ENCODE peak calls at places on chromosome X, in ten cellular contexts. L is AG10803, E is cardiac fibroblast, A is WERI-Rb-1, M is A549, O is uterus, Q is cardiac muscle cell, Y is body of pancreas, F is AG04450, J is NB4. X is an unnamed sample.

GRCh38 chrX:110087485-110088356 is 84.8 kb downstream of the TMEM164 start:
- DNase-seq in M (peak; percentile 71), O (no peak), Q (peak; percentile 88), L (peak; percentile 88), J (peak; percentile 83), Y (no peak), E (peak; percentile 97), F (peak; percentile 81), A (no peak), X (peak; percentile 62)

GRCh38 chrX:16892504-16893362 is 22.6 kb upstream of the RBBP7 start:
- DNase-seq in Q (peak; percentile 85), F (peak; percentile 39), L (peak; percentile 71), J (peak; percentile 88), O (peak; percentile 75), A (peak; percentile 87), E (peak; percentile 82), Y (peak; percentile 66), M (peak; percentile 72), X (peak; percentile 52)

GRCh38 chrX:24702362-24703184 is 8.9 kb downstream of the POLA1 start:
- DNase-seq in E (no peak), M (no peak), J (no peak), Q (no peak), L (no peak), O (no peak), A (no peak), Y (no peak), F (no peak), X (no peak)

GRCh38 chrX:37873220-37873619 is 25.8 kb upstream of the DYNLT3 start:
- DNase-seq in Q (no peak), A (no peak), J (no peak), E (no peak), Y (no peak), L (no peak), F (no peak), M (no peak), O (no peak), X (no peak)

GRCh38 chrX:40468033-40468979 is 112.5 kb upstream of the ATP6AP2 start:
- DNase-seq in L (peak; percentile 64), F (no peak), J (peak; percentile 83), M (peak; percentile 21), Y (peak; percentile 49), A (peak; percentile 66), E (peak; percentile 43), Q (peak; percentile 81), O (peak; percentile 26), X (no peak)

GRCh38 chrX:80388206-80388605 is 32.0 kb upstream of the TENT5D start:
- DNase-seq in Q (no peak), M (no peak), Y (no peak), F (no peak), J (no peak), O (no peak), L (no peak), E (peak; percentile 2), A (no peak), X (no peak)

GRCh38 chrX:108261541-108262218 is 170.1 kb downstream of the ATG4A start:
- DNase-seq in L (no peak), Y (no peak), J (no peak), E (peak; percentile 83), O (no peak), A (no peak), F (peak; percentile 81), Q (peak; percentile 83), M (no peak), X (peak; percentile 65)

GRCh38 chrX:153703036-153703370 is 15.3 kb downstream of the SLC6A8 start:
- DNase-seq in E (peak; percentile 67), J (no peak), F (peak; percentile 36), O (peak; percentile 66), Y (peak; percentile 66), L (no peak), A (no peak), Q (peak; percentile 80), M (no peak), X (no peak)

GRCh38 chrX:331145-331771 is 12.7 kb upstream of the GTPBP6 start:
- DNase-seq in M (no peak), O (no peak), Q (peak; percentile 51), L (peak; percentile 39), A (no peak), E (peak; percentile 60), F (no peak), J (peak; percentile 56), Y (no peak), X (no peak)

GRCh38 chrX:52359614-52360232 is 9.1 kb upstream of the XAGE2 start:
- DNase-seq in Y (no peak), A (no peak), Q (peak; percentile 60), E (peak; percentile 57), M (no peak), O (no peak), J (no peak), L (peak; percentile 10), F (no peak), X (no peak)

GRCh38 chrX:72652132-72652531 is 62.0 kb downstream of the PHKA1 start:
- DNase-seq in A (no peak), F (no peak), Q (no peak), Y (no peak), O (no peak), L (no peak), M (no peak), E (no peak), J (no peak), X (no peak)

GRCh38 chrX:27675493-27675892 is 85.3 kb downstream of the DCAF8L2 start:
- DNase-seq in Y (no peak), A (no peak), Q (peak; percentile 72), E (peak; percentile 73), M (no peak), O (no peak), L (peak; percentile 4), J (no peak), F (no peak), X (no peak)

GRCh38 chrX:425056-425455 is 38.3 kb upstream of the PPP2R3B start:
- DNase-seq in Q (no peak), O (no peak), J (no peak), M (no peak), E (no peak), L (no peak), A (no peak), F (no peak), Y (no peak), X (no peak)

GRCh38 chrX:49999048-49999447 is 76.7 kb downstream of the CLCN5 start:
- DNase-seq in E (no peak), F (no peak), J (no peak), Q (no peak), Y (no peak), L (peak; percentile 55), M (no peak), O (no peak), A (no peak), X (peak; percentile 29)

GRCh38 chrX:132491191-132491590 is 2.4 kb upstream of the MBNL3 start:
- DNase-seq in Q (peak; percentile 21), M (no peak), E (no peak), Y (peak; percentile 25), F (no peak), A (no peak), O (no peak), J (peak; percentile 90), L (no peak), X (no peak)
- TF ChIP-seq CTCF in Q (no peak), M (no peak), E (no peak), Y (peak; percentile 25), F (no peak), A (no peak), O (no peak), J (peak; percentile 11), L (no peak), X (no peak)

DNA sequence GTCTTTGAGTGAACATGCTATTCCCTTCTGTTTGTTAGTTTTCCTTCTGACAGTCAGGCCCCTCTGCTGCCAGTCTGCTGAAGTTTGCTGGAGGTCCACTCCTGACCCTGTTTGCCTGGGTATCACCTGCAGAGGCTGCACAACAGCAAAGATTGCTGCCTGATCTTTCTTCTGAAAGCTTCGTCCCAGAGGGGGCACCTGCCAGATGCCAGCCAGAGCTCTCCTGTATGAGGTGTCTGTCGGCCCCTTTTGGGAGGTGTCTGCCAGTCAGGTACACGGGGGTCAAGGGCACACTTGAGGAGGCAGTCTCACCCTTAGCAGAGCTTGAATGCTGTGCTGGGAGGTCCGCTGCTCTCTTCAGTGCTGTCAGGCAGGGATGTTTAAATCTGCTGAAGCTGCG is 456.9 kb upstream of the HTR2C start:
- DNase-seq in Y (no peak), Q (no peak), O (no peak), E (no peak), M (no peak), F (no peak), L (no peak), A (no peak), J (no peak), X (no peak)
- H3K4me3 ChIP-seq in Y (no peak overlapping the region), Q (no peak overlapping the region), O (no peak overlapping the region), E (no peak overlapping the region), M (no peak overlapping the region), F (no peak overlapping the region), L (no peak overlapping the region), A (no peak overlapping the region), J (no peak overlapping the region), X (no peak overlapping the region)

DNA sequence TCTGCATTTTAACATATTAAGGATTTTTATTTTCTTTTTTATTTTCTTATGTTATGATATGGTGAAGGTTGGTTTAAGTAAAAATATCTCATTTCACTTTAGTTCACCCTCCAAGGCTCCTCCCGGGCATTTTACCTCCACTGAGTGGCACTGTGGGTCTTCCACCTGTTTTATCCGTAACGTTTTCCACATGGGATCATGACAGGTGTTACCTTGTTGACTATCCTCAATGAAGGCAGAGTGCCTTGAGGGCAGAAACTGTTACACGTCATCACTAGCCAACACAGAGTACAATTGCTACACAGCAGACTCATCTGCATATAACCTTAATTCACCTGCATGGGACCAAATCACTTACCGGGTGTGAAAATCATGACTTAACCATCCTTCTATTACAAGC is 105.8 kb downstream of the GEMIN8 start:
- DNase-seq in Q (no peak), F (no peak), J (no peak), E (no peak), A (peak; percentile 13), Y (peak; percentile 30), L (no peak), O (no peak), M (no peak), X (no peak)
- TF ChIP-seq CTCF in Q (no peak), F (no peak), J (no peak), E (no peak), A (no peak), Y (peak; percentile 7), L (no peak), O (no peak), M (no peak), X (no peak)

GRCh38 chrX:130159776-130160175 is 5.9 kb downstream of the AIFM1 start:
- DNase-seq in L (no peak), F (no peak), J (no peak), M (no peak), A (no peak), E (no peak), O (no peak), Y (no peak), Q (no peak), X (no peak)
- H3K4me3 ChIP-seq in L (no peak overlapping the region), F (no peak overlapping the region), J (no peak overlapping the region), M (no peak overlapping the region), A (no peak overlapping the region), E (no peak overlapping the region), O (no peak overlapping the region), Y (no peak overlapping the region), Q (no peak overlapping the region), X (no peak overlapping the region)